ENCODE peak calls at places on chromosomes 5 and 9, in five cellular contexts. X is HepG2, N is GM12878, P is H1, L is SK-N-SH. M is an unnamed sample.

GRCh38 chr9:109831996-109832395 is 52.0 kb downstream of the PALM2AKAP2 start:
- DNase-seq in X (no peak), L (no peak), N (no peak), P (no peak), M (no peak)

GRCh38 chr5:172506921-172507320 is 52.6 kb upstream of the SH3PXD2B start:
- DNase-seq in X (no peak), P (peak; percentile 14), L (no peak), N (no peak), M (no peak)

GRCh38 chr5:68074048-68074632 is 141.4 kb upstream of the PIK3R1 start:
- DNase-seq in X (no peak), L (no peak), N (no peak), P (no peak), M (no peak)

GRCh38 chr9:72534931-72535330 is 13.5 kb downstream of the TMC1 start:
- DNase-seq in N (no peak), X (no peak), P (no peak), L (no peak), M (no peak)

GRCh38 chr9:35826071-35826701 is 2.3 kb downstream of the FAM221B start:
- DNase-seq in L (peak; percentile 64), P (peak; percentile 58), N (peak; percentile 69), X (peak; percentile 65), M (peak; percentile 45)

GRCh38 chr5:10789726-10790125 is 28.7 kb upstream of the DAP start:
- DNase-seq in X (no peak), N (no peak), P (no peak), L (no peak), M (no peak)

GRCh38 chr5:99019812-99020697 is 91.2 kb upstream of the CHD1 start:
- DNase-seq in N (no peak), X (peak; percentile 59), P (no peak), L (no peak), M (peak; percentile 63)

GRCh38 chr9:81589392-81589791 is 100.0 kb downstream of the TLE1 start:
- DNase-seq in X (no peak), N (no peak), L (no peak), P (no peak), M (no peak)

GRCh38 chr5:64074533-64074932 is 91.1 kb upstream of the RNF180 start:
- DNase-seq in P (peak; percentile 49), L (peak; percentile 43), N (no peak), X (peak; percentile 21), M (peak; percentile 12)

GRCh38 chr9:99732715-99733114 is 89.0 kb upstream of the NR4A3 start:
- DNase-seq in L (no peak), P (no peak), X (no peak), N (no peak), M (no peak)

GRCh38 chr5:112914584-112914983 is 7.4 kb downstream of the REEP5 start:
- DNase-seq in L (no peak), P (no peak), N (no peak), X (no peak), M (peak; percentile 33)

GRCh38 chr9:133842721-133843227 is 104.6 kb upstream of the SARDH start:
- DNase-seq in L (no peak), P (no peak), X (no peak), N (no peak), M (no peak)

GRCh38 chr9:71620806-71621205 is 147.5 kb downstream of the CEMIP2 start:
- DNase-seq in L (no peak), P (no peak), N (no peak), X (no peak), M (no peak)

GRCh38 chr5:90017236-90017635 is 392.3 kb downstream of the CETN3 start:
- DNase-seq in P (no peak), X (no peak), L (no peak), N (no peak), M (no peak)

GRCh38 chr5:39423331-39423751 is 1.4 kb downstream of the DAB2 start:
- DNase-seq in X (no peak), L (no peak), P (no peak), N (no peak), M (peak; percentile 51)

GRCh38 chr9:137669261-137669672 is 50.5 kb downstream of the EHMT1 start:
- DNase-seq in N (no peak), X (no peak), L (no peak), P (no peak), M (peak; percentile 72)

GRCh38 chr5:862367-863243 is 11.8 kb upstream of the ZDHHC11 start:
- DNase-seq in L (no peak), N (no peak), P (no peak), X (no peak), M (no peak)

GRCh38 chr9:115952667-115953316 is 200.8 kb upstream of the PAPPA start:
- DNase-seq in X (peak; percentile 13), N (no peak), L (no peak), P (no peak), M (no peak)
- H3K4me2 ChIP-seq in X (no peak overlapping the region), N (no peak overlapping the region), L (no peak overlapping the region), P (no peak overlapping the region), M (no peak overlapping the region)

GRCh38 chr5:124274949-124275348 is 471.5 kb downstream of the ZNF608 start:
- DNase-seq in P (no peak), L (no peak), X (no peak), N (no peak), M (no peak)
- TF ChIP-seq YY1 in P (no peak), L (no peak), X (no peak), N (no peak), M (no peak)

DNA sequence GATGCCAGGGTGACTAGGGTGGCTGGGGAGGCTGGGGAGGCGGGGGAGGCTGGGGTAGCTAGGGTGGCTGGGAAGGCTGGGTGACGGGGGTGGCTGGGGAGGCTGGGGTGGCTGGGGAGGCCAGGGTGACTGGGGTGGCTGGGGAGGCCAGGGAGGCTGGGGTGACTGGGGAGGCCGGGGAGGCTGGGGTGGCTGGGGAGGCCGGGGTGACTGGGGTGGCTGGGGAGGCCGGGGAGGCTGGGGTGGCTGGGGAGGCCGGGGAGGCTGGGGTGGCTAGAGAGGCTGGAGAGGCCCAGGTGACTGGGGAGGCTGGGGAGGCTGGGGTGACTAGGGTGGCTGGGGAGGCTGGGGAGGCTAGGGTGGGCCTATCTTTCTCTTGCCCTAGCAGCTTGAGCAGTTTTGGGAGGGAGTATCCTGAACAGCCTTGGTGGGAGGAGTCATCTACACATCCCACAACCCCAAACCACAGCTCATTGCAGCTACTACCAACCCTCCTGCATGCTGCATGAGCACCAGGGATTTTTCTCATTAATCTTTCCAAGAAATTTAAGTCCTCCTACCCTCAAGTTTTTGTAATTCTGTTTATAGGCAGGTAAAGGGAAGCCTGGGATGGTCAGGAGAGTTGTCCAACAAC is 203.2 kb upstream of the IRX1 start:
- DNase-seq in L (peak; percentile 62), P (no peak), N (no peak), X (no peak), M (no peak)
- TF ChIP-seq TAF1 in L (no peak), P (no peak), N (no peak), X (no peak), M (no peak)

DNA sequence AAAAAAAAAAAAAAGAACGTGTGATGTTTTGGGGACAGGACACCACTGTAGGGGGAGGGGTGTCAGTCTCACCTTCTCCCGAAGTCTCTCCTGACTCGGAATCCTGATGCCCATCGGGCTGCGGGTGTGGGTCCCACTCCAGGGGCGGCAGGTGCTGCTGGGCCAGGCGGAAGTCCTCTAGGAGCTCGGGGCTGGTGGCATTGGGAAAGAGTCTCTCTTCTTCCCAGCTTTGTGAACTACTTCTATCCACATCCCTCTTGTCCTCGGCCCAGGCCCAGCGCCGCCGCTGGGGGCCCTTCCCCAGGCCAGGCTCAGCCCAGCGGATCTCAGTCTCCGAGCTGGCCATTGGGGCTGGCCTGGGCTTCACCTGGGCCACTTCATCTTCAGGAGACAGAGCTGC is 6.8 kb downstream of the AKNA start:
- DNase-seq in N (no peak), P (no peak), X (no peak), L (no peak), M (no peak)
- H3K4me2 ChIP-seq in N (no peak overlapping the region), P (no peak overlapping the region), X (no peak overlapping the region), L (no peak overlapping the region), M (no peak overlapping the region)

DNA sequence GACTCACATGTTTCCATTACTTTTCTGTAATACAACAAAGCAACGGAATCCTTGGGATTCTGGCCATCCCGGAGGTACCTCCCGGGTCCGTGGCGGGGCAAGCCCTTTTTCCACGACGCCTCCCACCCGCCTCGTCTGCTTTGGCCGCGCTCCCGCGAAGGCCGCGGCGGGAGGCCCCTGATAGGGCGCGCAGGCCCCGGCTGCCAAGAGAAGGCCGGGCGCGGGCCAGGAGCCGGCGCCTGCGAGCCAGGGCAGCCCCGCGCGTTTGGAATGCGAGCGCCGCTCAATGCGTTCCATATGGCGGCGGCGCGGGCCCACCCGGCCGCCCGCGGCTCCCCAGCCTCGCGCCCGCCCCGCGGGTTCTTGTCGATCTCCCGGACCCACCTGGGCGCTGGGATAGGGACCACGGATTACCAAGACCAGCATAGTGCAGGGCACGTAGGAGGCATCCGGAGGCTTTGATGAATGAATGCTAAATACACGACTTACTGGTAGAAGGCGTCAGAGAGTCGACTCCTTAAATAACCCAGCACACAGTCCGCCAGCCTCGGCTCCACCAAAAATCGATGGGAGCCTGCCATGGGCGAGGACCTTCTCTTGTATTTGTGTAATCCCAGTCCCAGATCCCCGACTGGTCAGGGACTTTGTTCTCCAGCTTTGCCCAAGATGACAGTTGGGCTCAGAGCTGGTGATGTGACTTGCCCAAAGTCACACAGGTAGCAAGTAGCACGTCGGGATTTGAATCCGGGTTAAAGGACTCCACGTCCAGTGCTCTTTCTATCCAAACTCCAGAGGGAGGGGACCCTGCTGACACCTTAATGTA is 17.6 kb upstream of the PHF19 start:
- DNase-seq in X (no peak), L (no peak), N (no peak), P (peak; percentile 65), M (peak; percentile 24)
- TF ChIP-seq YY1 in X (no peak), L (no peak), N (no peak), P (peak; percentile 36), M (no peak)

M was measured in K562.